ENCODE peak calls at places on chromosomes 4 and X, in eight cellular contexts. One of them, this sample, is unnamed. For H3K4me1, the result is how much of the 10 kb centered on the place peaks cover.

GRCh38 chr4:145298885-145299284 is 118.5 kb upstream of the OTUD4 start:
- DNase-seq in testis: no peak
- DNase-seq in hepatocyte: no peak
- DNase-seq in mammary epithelial cell: no peak
- DNase-seq in keratinocyte: no peak
- DNase-seq in fibroblast of lung: no peak
- DNase-seq in prostate gland: peak
- DNase-seq in HCT116: no peak
- DNase-seq in this sample: peak

GRCh38 chr4:165403667-165404066 is 24.9 kb downstream of the CPE start:
- DNase-seq in testis: no peak
- DNase-seq in hepatocyte: no peak
- DNase-seq in mammary epithelial cell: no peak
- DNase-seq in keratinocyte: no peak
- DNase-seq in fibroblast of lung: no peak
- DNase-seq in prostate gland: no peak
- DNase-seq in HCT116: no peak
- DNase-seq in this sample: no peak

GRCh38 chr4:137156054-137156453 is 376.2 kb downstream of the PCDH18 start:
- DNase-seq in testis: no peak
- DNase-seq in hepatocyte: no peak
- DNase-seq in mammary epithelial cell: peak
- DNase-seq in keratinocyte: no peak
- DNase-seq in fibroblast of lung: peak
- DNase-seq in prostate gland: no peak
- DNase-seq in HCT116: no peak
- DNase-seq in this sample: no peak

GRCh38 chr4:3136454-3136853 is 62.0 kb downstream of the HTT start:
- DNase-seq in testis: no peak
- DNase-seq in hepatocyte: no peak
- DNase-seq in mammary epithelial cell: no peak
- DNase-seq in keratinocyte: no peak
- DNase-seq in fibroblast of lung: no peak
- DNase-seq in prostate gland: no peak
- DNase-seq in HCT116: no peak
- DNase-seq in this sample: no peak

GRCh38 chr4:87056884-87057283 is 122.1 kb downstream of the AFF1 start:
- DNase-seq in testis: no peak
- DNase-seq in hepatocyte: peak
- DNase-seq in mammary epithelial cell: no peak
- DNase-seq in keratinocyte: no peak
- DNase-seq in fibroblast of lung: no peak
- DNase-seq in prostate gland: no peak
- DNase-seq in HCT116: no peak
- DNase-seq in this sample: no peak

GRCh38 chrX:103175944-103176753 is 38.8 kb upstream of the BEX4 start:
- DNase-seq in testis: peak
- DNase-seq in hepatocyte: peak
- DNase-seq in mammary epithelial cell: peak
- DNase-seq in keratinocyte: no peak
- DNase-seq in fibroblast of lung: peak
- DNase-seq in prostate gland: peak
- DNase-seq in HCT116: no peak
- DNase-seq in this sample: peak

GRCh38 chrX:7996414-7996813 is 69.2 kb upstream of the PNPLA4 start:
- DNase-seq in testis: peak
- DNase-seq in hepatocyte: peak
- DNase-seq in mammary epithelial cell: peak
- DNase-seq in keratinocyte: no peak
- DNase-seq in fibroblast of lung: peak
- DNase-seq in prostate gland: no peak
- DNase-seq in HCT116: no peak
- DNase-seq in this sample: peak

GRCh38 chrX:65871671-65872311 is 168.1 kb downstream of the VSIG4 start:
- DNase-seq in testis: peak
- DNase-seq in hepatocyte: peak
- DNase-seq in mammary epithelial cell: peak
- DNase-seq in keratinocyte: peak
- DNase-seq in fibroblast of lung: no peak
- DNase-seq in prostate gland: no peak
- DNase-seq in HCT116: peak
- DNase-seq in this sample: no peak

GRCh38 chr4:62896721-62897120 is 1512.5 kb downstream of the TECRL start:
- DNase-seq in testis: no peak
- DNase-seq in hepatocyte: no peak
- DNase-seq in mammary epithelial cell: no peak
- DNase-seq in keratinocyte: no peak
- DNase-seq in fibroblast of lung: no peak
- DNase-seq in prostate gland: no peak
- DNase-seq in HCT116: no peak
- DNase-seq in this sample: no peak

GRCh38 chr4:142534994-142535393 is 311.1 kb downstream of the INPP4B start:
- DNase-seq in testis: no peak
- DNase-seq in hepatocyte: no peak
- DNase-seq in mammary epithelial cell: peak
- DNase-seq in keratinocyte: no peak
- DNase-seq in fibroblast of lung: peak
- DNase-seq in prostate gland: no peak
- DNase-seq in HCT116: no peak
- DNase-seq in this sample: no peak

GRCh38 chr4:7769936-7770674 is 169.6 kb downstream of the AFAP1 start:
- DNase-seq in testis: peak
- DNase-seq in hepatocyte: peak
- DNase-seq in mammary epithelial cell: no peak
- DNase-seq in keratinocyte: no peak
- DNase-seq in fibroblast of lung: no peak
- DNase-seq in prostate gland: no peak
- DNase-seq in HCT116: no peak
- DNase-seq in this sample: no peak
- TF ChIP-seq CTCF in testis: peak
- TF ChIP-seq CTCF in hepatocyte: peak
- TF ChIP-seq CTCF in mammary epithelial cell: peak
- TF ChIP-seq CTCF in keratinocyte: peak
- TF ChIP-seq CTCF in fibroblast of lung: peak
- TF ChIP-seq CTCF in prostate gland: peak
- TF ChIP-seq CTCF in HCT116: peak
- TF ChIP-seq CTCF in this sample: no peak

DNA sequence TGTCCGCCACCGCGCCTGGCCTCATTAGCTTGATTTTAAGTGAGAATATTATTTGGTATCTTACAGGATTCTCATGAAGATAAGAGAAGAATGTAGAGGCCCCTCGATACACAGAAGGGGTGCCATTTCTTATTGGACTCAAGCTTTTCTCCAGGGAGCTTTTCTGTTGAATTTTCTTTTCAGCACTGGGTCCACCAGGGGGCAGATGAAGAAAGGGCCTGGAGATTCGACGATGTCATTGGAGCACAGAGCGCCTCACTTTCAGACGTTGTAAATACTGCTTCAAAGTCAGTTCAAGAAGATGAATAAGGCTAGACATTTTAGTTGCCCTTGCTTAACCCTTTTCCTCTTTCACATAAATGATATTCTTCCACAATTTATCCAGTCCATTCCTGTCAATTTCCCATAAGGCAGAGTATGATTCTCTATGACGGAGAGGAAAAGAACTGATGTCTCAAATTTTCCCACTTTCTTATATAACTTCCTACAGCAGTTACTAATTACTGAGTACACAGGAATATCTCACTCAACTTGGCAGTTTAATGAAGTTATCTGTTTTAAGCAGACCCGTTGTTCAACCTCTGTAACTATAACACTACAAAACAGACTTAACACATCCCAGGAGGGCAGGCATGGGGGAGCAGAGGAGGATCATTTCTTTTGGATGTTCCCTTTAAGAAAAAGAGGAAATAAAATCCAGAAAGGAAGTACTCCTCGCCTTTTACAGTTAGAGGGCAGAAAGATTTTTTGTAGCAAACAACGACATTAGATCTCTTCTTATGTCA is 12.0 kb upstream of the CENPU start:
- DNase-seq in testis: peak
- DNase-seq in hepatocyte: peak
- DNase-seq in mammary epithelial cell: peak
- DNase-seq in keratinocyte: no peak
- DNase-seq in fibroblast of lung: peak
- DNase-seq in prostate gland: peak
- DNase-seq in HCT116: peak
- DNase-seq in this sample: peak
- H3K4me3 ChIP-seq in testis: no peak
- H3K4me3 ChIP-seq in hepatocyte: no peak
- H3K4me3 ChIP-seq in mammary epithelial cell: no peak
- H3K4me3 ChIP-seq in keratinocyte: no peak
- H3K4me3 ChIP-seq in fibroblast of lung: no peak
- H3K4me3 ChIP-seq in prostate gland: peak
- H3K4me3 ChIP-seq in HCT116: no peak
- H3K4me3 ChIP-seq in this sample: no peak

GRCh38 chr4:57093816-57094481 is 16.2 kb downstream of the IGFBP7 start:
- DNase-seq in testis: peak
- DNase-seq in hepatocyte: no peak
- DNase-seq in mammary epithelial cell: no peak
- DNase-seq in keratinocyte: no peak
- DNase-seq in fibroblast of lung: no peak
- DNase-seq in prostate gland: no peak
- DNase-seq in HCT116: no peak
- DNase-seq in this sample: no peak

GRCh38 chr4:57095245-57095644 is 14.9 kb downstream of the IGFBP7 start:
- DNase-seq in testis: no peak
- DNase-seq in hepatocyte: no peak
- DNase-seq in mammary epithelial cell: no peak
- DNase-seq in keratinocyte: no peak
- DNase-seq in fibroblast of lung: no peak
- DNase-seq in prostate gland: no peak
- DNase-seq in HCT116: no peak
- DNase-seq in this sample: no peak

GRCh38 chr4:57095956-57096355 is 14.2 kb downstream of the IGFBP7 start:
- DNase-seq in testis: no peak
- DNase-seq in hepatocyte: no peak
- DNase-seq in mammary epithelial cell: no peak
- DNase-seq in keratinocyte: no peak
- DNase-seq in fibroblast of lung: peak
- DNase-seq in prostate gland: no peak
- DNase-seq in HCT116: no peak
- DNase-seq in this sample: no peak

GRCh38 chr4:57091657-57092162 is 18.5 kb downstream of the IGFBP7 start:
- DNase-seq in testis: no peak
- DNase-seq in hepatocyte: no peak
- DNase-seq in mammary epithelial cell: no peak
- DNase-seq in keratinocyte: no peak
- DNase-seq in fibroblast of lung: no peak
- DNase-seq in prostate gland: no peak
- DNase-seq in HCT116: no peak
- DNase-seq in this sample: no peak

DNA sequence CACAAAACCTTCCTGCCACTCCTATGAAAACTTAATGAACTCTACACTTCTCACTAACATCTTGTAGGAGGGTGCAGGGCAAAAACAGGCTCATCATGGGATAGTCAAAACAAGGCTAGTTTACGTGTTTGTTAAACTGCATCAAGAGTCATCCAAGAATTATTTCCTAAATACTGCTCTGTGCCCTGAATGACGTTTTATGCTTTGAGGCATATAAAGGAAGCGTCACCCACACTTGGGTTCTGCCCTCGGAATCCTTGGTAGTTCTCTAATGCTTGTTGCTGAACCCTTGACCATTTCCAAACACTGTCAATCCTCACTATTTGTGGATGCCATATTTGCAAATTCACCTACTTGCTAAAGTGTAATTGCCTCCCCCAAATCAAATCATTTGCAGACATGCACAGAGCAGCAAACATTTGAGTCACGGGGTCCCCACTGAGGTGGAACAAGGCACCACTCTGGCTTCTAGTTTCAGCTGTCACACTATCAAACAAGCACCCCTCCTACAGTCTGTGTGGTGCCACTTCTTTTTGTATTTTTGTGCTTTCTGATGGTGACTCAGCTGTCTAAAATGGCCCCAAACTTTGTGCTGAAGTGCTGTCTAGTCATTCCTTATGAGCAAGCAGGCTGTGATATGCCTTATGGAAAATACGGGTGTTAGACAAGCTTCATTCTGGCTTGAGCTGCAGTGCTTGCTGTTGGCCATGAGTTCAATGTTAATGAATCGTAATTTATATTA is 15.5 kb downstream of the IGFBP7 start:
- DNase-seq in testis: no peak
- DNase-seq in hepatocyte: no peak
- DNase-seq in mammary epithelial cell: peak
- DNase-seq in keratinocyte: no peak
- DNase-seq in fibroblast of lung: peak
- DNase-seq in prostate gland: no peak
- DNase-seq in HCT116: no peak
- DNase-seq in this sample: no peak
- H3K4me1 ChIP-seq in testis: under half
- H3K4me1 ChIP-seq in hepatocyte: under half
- H3K4me1 ChIP-seq in mammary epithelial cell: under half
- H3K4me1 ChIP-seq in keratinocyte: under half
- H3K4me1 ChIP-seq in fibroblast of lung: under half
- H3K4me1 ChIP-seq in prostate gland: under half
- H3K4me1 ChIP-seq in HCT116: under half
- H3K4me1 ChIP-seq in this sample: under half

GRCh38 chrX:42089014-42089413 is 165.7 kb upstream of the CASK start:
- DNase-seq in testis: no peak
- DNase-seq in hepatocyte: no peak
- DNase-seq in mammary epithelial cell: no peak
- DNase-seq in keratinocyte: no peak
- DNase-seq in fibroblast of lung: no peak
- DNase-seq in prostate gland: no peak
- DNase-seq in HCT116: no peak
- DNase-seq in this sample: no peak

GRCh38 chrX:42085836-42086235 is 162.5 kb upstream of the CASK start:
- DNase-seq in testis: no peak
- DNase-seq in hepatocyte: peak
- DNase-seq in mammary epithelial cell: peak
- DNase-seq in keratinocyte: no peak
- DNase-seq in fibroblast of lung: peak
- DNase-seq in prostate gland: no peak
- DNase-seq in HCT116: peak
- DNase-seq in this sample: no peak

GRCh38 chrX:42090395-42090794 is 167.0 kb upstream of the CASK start:
- DNase-seq in testis: no peak
- DNase-seq in hepatocyte: no peak
- DNase-seq in mammary epithelial cell: no peak
- DNase-seq in keratinocyte: no peak
- DNase-seq in fibroblast of lung: no peak
- DNase-seq in prostate gland: no peak
- DNase-seq in HCT116: no peak
- DNase-seq in this sample: no peak

GRCh38 chrX:42093756-42094155 is 170.4 kb upstream of the CASK start:
- DNase-seq in testis: no peak
- DNase-seq in hepatocyte: peak
- DNase-seq in mammary epithelial cell: no peak
- DNase-seq in keratinocyte: no peak
- DNase-seq in fibroblast of lung: peak
- DNase-seq in prostate gland: no peak
- DNase-seq in HCT116: no peak
- DNase-seq in this sample: no peak

DNA sequence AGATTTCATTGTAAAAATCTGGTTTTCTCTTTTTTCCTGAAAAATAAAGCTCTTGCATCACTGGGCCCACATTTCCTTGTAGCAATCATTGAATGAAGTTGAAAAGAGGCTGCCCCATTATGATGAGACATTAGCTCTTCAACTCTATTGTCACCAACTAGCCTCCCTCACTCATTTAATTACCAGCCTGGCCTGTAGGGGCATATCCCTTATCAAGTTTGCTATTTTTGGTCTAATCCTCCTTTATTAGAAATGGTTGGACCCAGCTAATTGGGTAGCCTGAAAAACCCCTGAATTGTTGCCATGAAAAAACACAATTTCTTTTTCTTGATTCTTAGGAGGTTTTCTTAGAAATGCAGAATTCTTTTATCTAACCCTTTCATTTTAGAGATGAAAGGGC is 164.6 kb upstream of the CASK start:
- DNase-seq in testis: no peak
- DNase-seq in hepatocyte: no peak
- DNase-seq in mammary epithelial cell: no peak
- DNase-seq in keratinocyte: no peak
- DNase-seq in fibroblast of lung: no peak
- DNase-seq in prostate gland: no peak
- DNase-seq in HCT116: no peak
- DNase-seq in this sample: no peak
- TF ChIP-seq CTCF in testis: no peak
- TF ChIP-seq CTCF in hepatocyte: no peak
- TF ChIP-seq CTCF in mammary epithelial cell: no peak
- TF ChIP-seq CTCF in keratinocyte: peak
- TF ChIP-seq CTCF in fibroblast of lung: no peak
- TF ChIP-seq CTCF in prostate gland: no peak
- TF ChIP-seq CTCF in HCT116: peak
- TF ChIP-seq CTCF in this sample: no peak

This sample was measured in body of pancreas.